ENCODE peak calls at places on chromosome 18, in four cellular contexts. S is choroid plexus epithelial cell, O is cardiac fibroblast, J is brain microvascular endothelial cell. C is an unnamed sample.

GRCh38 chr18:79801217-79801616 is 3.5 kb downstream of the KCNG2 start:
- DNase-seq in S (no peak), O (no peak), J (no peak), C (no peak)

GRCh38 chr18:13625355-13625754 is 101.0 kb downstream of the FAM210A start:
- DNase-seq in S (no peak), O (no peak), J (no peak), C (no peak)

GRCh38 chr18:60506682-60507081 is 134.1 kb upstream of the MC4R start:
- DNase-seq in S (no peak), O (peak; percentile 2), J (no peak), C (peak; percentile 51)

GRCh38 chr18:12391487-12392136 is 14.6 kb upstream of the AFG3L2 start:
- DNase-seq in S (peak; percentile 87), O (peak; percentile 82), J (peak; percentile 62), C (peak; percentile 72)

GRCh38 chr18:11323359-11323819 is 174.0 kb upstream of the PIEZO2 start:
- DNase-seq in S (peak; percentile 88), O (peak; percentile 73), J (peak; percentile 92), C (peak; percentile 80)

GRCh38 chr18:50853863-50854271 is 25.1 kb upstream of the ME2 start:
- DNase-seq in S (peak; percentile 64), O (peak; percentile 76), J (peak; percentile 79), C (peak; percentile 87)

GRCh38 chr18:73340135-73340934 is 472.5 kb upstream of the NETO1 start:
- DNase-seq in S (peak; percentile 72), O (no peak), J (peak; percentile 0), C (peak; percentile 45)

GRCh38 chr18:48293954-48294893 is 115.0 kb downstream of the ZBTB7C start:
- DNase-seq in S (no peak), O (no peak), J (no peak), C (no peak)

GRCh38 chr18:54382733-54383252 is 25.1 kb downstream of the C18orf54 start:
- DNase-seq in S (no peak), O (no peak), J (no peak), C (no peak)

GRCh38 chr18:67783215-67783946 is 266.9 kb upstream of the DSEL start:
- DNase-seq in S (peak; percentile 85), O (peak; percentile 74), J (peak; percentile 77), C (peak; percentile 94)

GRCh38 chr18:55607763-55608162 is 19.8 kb upstream of the TCF4 start:
- DNase-seq in S (no peak), O (no peak), J (no peak), C (no peak)

GRCh38 chr18:76834379-76834778 is 12.0 kb downstream of the ZNF236 start:
- DNase-seq in S (no peak), O (no peak), J (no peak), C (no peak)

GRCh38 chr18:76487782-76488181 is 7.3 kb downstream of the ZNF516 start:
- DNase-seq in S (no peak), O (no peak), J (no peak), C (no peak)

GRCh38 chr18:62897153-62897552 is 181.8 kb downstream of the PHLPP1 start:
- DNase-seq in S (peak; percentile 73), O (peak; percentile 20), J (peak; percentile 22), C (peak; percentile 45)

GRCh38 chr18:24168496-24168895 is 29.6 kb downstream of the CABYR start:
- DNase-seq in S (no peak), O (no peak), J (no peak), C (no peak)
- TF ChIP-seq CTCF in S (no peak), O (no peak), J (no peak), C (no peak)

DNA sequence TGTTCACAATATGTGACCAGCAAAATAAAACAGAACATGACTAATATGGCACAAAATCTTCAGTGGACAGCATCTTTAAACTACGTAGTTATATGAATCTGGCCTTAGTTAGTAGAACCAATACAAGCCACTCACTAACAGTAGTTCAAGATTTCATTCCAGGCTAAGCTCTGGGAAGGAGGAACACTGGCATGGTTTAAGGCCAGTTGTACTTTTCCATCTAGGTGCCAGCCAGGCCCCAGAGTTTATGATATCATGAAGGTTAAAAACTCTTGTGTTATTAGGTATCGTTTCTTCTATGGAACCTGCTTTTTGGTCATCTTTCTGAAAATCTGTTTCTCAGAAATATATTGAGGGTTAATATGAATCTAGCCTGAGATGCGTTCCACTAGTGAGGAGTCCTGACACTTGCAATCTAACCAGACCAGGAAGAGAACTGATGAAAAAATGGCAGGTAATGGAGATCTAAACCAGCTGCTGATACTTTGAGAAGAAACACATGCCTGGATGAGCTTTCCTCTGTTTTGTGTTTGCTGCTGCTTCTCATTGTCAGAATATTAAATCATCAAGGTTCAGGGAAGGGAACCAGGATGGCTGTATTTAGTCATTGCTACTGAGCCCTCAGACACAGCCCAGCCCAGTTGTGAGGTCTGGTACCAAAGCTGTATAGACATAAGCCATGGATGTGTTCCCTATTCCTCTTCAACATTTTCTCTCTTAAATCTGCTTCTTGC is 182.8 kb upstream of the SETBP1 start:
- DNase-seq in S (no peak), O (no peak), J (no peak), C (no peak)
- H3K4me3 ChIP-seq in S (no peak overlapping the region), O (no peak overlapping the region), J (no peak overlapping the region), C (no peak overlapping the region)

DNA sequence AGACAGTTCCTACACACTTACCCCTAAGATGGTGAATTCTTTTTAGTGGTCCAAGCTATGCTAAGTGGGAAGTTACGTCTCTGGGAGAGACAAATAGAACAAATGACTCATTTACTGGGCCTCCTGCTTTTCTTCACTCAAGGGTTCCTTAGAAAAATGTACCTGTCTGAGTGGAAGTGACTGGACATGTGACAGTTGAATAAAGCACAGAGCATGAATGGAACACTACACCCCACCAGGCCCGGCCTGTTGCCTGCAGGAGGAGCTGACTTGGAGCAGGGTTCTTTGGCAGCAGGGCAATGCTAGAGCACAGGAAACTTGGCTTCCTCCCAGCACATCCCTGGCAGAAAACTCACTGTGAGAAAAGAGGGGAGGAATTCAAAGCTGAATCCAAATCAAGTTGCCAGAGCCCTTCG is 451.0 kb upstream of the SETBP1 start:
- DNase-seq in S (peak; percentile 48), O (peak; percentile 88), J (peak; percentile 18), C (peak; percentile 68)
- TF ChIP-seq CTCF in S (no peak), O (no peak), J (no peak), C (no peak)

DNA sequence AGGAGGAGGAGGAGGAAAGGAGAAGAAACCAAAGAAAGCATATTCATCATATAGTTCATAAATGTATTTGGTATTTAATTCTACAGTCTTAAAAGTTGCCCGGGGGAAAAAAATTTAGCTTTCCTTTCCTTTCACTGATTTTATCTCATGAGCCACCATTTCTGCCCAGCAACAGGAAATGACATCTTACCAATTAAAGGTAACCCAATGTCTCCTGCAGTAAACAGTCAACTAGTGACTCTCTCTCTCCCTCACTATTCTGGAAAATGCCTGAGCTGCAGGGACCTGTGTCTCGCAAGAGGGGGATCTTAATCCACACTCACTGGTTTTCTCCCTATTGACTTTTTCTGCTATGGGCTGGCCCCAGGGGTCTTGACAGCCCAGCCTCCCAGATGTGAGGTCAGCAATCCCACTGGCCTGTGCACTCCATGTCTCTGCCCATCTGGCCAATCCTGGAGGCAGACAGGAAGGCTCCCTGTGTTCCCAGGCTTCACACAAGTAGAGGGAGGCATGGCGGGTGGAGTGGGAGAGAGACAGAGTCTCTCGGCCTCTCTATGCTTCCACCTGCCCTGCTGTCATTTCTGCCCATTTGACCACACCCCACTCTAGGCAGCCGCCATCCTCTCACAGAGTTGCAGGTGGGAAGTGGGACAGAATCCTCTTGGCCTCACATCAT is 85.4 kb upstream of the CABLES1 start:
- DNase-seq in S (no peak), O (no peak), J (no peak), C (no peak)
- H3K4me3 ChIP-seq in S (no peak overlapping the region), O (no peak overlapping the region), J (no peak overlapping the region), C (no peak overlapping the region)

C was measured in fibroblast of mammary gland.